ENCODE peak calls at places on chromosomes 16 and 17, in ten cellular contexts. I, J, X, O, A, G, W, D, K and S are unnamed samples.
A peak's percentile ranks its signal among the peaks of the same experiment; 100 is the strongest.

GRCh38 chr16:81632392-81633146 is 146.5 kb upstream of the PLCG2 start:
- DNase-seq in G (peak; percentile 94), W (peak; percentile 78), D (peak; percentile 52), X (no peak), A (no peak), O (peak; percentile 82), K (peak; percentile 75), I (no peak), J (no peak), S (no peak)

GRCh38 chr17:51706098-51706497 is 445.8 kb downstream of the UTP18 start:
- DNase-seq in W (no peak), G (no peak), I (no peak), O (no peak), D (no peak), K (no peak), J (no peak), X (no peak), A (no peak), S (no peak)

GRCh38 chr17:32914181-32914580 is 13.8 kb upstream of the TMEM98 start:
- DNase-seq in I (no peak), X (no peak), W (no peak), O (no peak), J (no peak), G (no peak), A (no peak), D (no peak), K (no peak), S (no peak)

GRCh38 chr17:4721203-4722135 is 9.8 kb upstream of the MED11 start:
- DNase-seq in G (peak; percentile 80), W (no peak), X (no peak), J (no peak), I (peak; percentile 60), K (peak; percentile 82), D (peak; percentile 37), O (peak; percentile 28), A (no peak), S (no peak)

GRCh38 chr17:75250009-75250471 is 11.4 kb downstream of the GGA3 start:
- DNase-seq in G (peak; percentile 18), I (no peak), X (no peak), O (peak; percentile 70), K (no peak), D (peak; percentile 82), J (no peak), W (peak; percentile 56), A (no peak), S (no peak)

GRCh38 chr16:3007957-3008748 is 4.6 kb upstream of the CLDN9 start:
- DNase-seq in A (no peak), G (no peak), D (no peak), X (no peak), K (peak; percentile 93), O (no peak), I (no peak), W (peak; percentile 33), J (no peak), S (no peak)

GRCh38 chr16:46711106-46711769 is 21.8 kb downstream of the ORC6 start:
- DNase-seq in K (peak; percentile 39), O (no peak), W (no peak), G (no peak), A (no peak), I (no peak), D (no peak), X (no peak), J (peak; percentile 84), S (no peak)

GRCh38 chr17:3543453-3543852 is 14.2 kb downstream of the TRPV3 start:
- DNase-seq in A (no peak), G (no peak), X (no peak), D (no peak), W (no peak), K (no peak), J (no peak), I (no peak), O (no peak), S (no peak)

GRCh38 chr17:607341-608060 is 107.1 kb downstream of the VPS53 start:
- DNase-seq in K (no peak), I (no peak), G (peak; percentile 22), A (no peak), J (no peak), D (no peak), W (no peak), X (no peak), O (no peak), S (no peak)

GRCh38 chr16:15644306-15644961 is 1.5 kb upstream of the MARF1 start:
- DNase-seq in W (no peak), A (no peak), J (no peak), X (peak; percentile 55), D (no peak), O (no peak), K (no peak), G (no peak), I (peak; percentile 81), S (peak; percentile 67)

GRCh38 chr16:64983983-64984382 is 137.9 kb downstream of the CDH11 start:
- DNase-seq in K (peak; percentile 13), W (no peak), G (peak; percentile 89), I (no peak), O (peak; percentile 93), J (peak; percentile 32), A (peak; percentile 25), X (peak; percentile 57), D (peak; percentile 93), S (peak; percentile 83)

GRCh38 chr16:64167851-64168770 is 953.8 kb downstream of the CDH11 start:
- DNase-seq in K (no peak), J (no peak), D (no peak), W (no peak), I (no peak), X (no peak), O (no peak), A (no peak), G (no peak), S (no peak)

GRCh38 chr17:360141-360705 is 7.6 kb upstream of the RPH3AL start:
- DNase-seq in A (no peak), D (no peak), G (no peak), J (no peak), X (no peak), O (no peak), W (no peak), K (no peak), I (no peak), S (no peak)

GRCh38 chr16:47463771-47464624 is 2.9 kb downstream of the PHKB start:
- DNase-seq in X (no peak), I (no peak), A (no peak), O (no peak), K (no peak), J (no peak), D (no peak), G (no peak), W (no peak), S (no peak)

DNA sequence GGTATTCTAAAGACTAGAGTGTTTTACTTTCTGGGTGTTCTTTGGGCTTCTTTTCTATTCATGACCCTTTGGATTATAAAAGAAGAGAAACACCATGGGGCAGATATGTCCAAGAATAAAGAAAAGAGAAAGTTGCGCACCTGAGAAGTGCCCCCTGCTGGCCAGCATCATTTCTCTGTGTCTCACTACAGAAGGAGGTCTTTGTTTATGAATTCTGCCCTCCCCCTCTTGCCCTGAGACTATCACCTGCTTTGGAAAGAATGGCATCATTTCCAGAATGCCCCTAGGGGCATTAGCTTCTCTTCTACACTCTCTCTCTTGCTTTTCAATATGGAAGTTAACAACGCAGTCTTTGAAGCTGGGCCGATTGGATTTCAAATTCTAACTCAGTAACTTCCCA is 45.0 kb downstream of the CDH13 start:
- DNase-seq in W (peak; percentile 32), A (no peak), I (no peak), J (no peak), G (no peak), X (no peak), D (peak; percentile 15), K (no peak), O (no peak), S (no peak)
- TF ChIP-seq CTCF in W (peak; percentile 29), A (no peak), I (no peak), J (peak; percentile 12), G (peak; percentile 24), X (peak; percentile 20), D (peak; percentile 38), K (no peak), O (peak; percentile 60), S (peak; percentile 42)

GRCh38 chr17:34980681-34981537 is 597 bp downstream of the LIG3 start:
- DNase-seq in A (peak; percentile 76), O (peak; percentile 89), J (peak; percentile 81), G (peak; percentile 80), X (peak; percentile 48), D (peak; percentile 86), W (peak; percentile 76), I (peak; percentile 76), K (peak; percentile 82), S (peak; percentile 42)

GRCh38 chr17:34981538-34982241 is 1.4 kb downstream of the LIG3 start:
- DNase-seq in J (no peak), K (no peak), I (no peak), G (peak; percentile 47), X (no peak), W (no peak), A (no peak), O (peak; percentile 33), D (peak; percentile 26), S (no peak)

GRCh38 chr17:34980353-34980680 is at the start of gene LIG3:
- DNase-seq in A (peak; percentile 94), G (peak; percentile 92), X (peak; percentile 66), J (peak; percentile 96), K (peak; percentile 95), W (peak; percentile 93), D (peak; percentile 94), I (peak; percentile 93), O (peak; percentile 96), S (peak; percentile 79)

GRCh38 chr17:34979650-34980352 is 511 bp upstream of the LIG3 start:
- DNase-seq in D (peak; percentile 28), J (no peak), I (no peak), G (peak; percentile 22), O (peak; percentile 28), X (no peak), K (no peak), A (no peak), W (no peak), S (no peak)

DNA sequence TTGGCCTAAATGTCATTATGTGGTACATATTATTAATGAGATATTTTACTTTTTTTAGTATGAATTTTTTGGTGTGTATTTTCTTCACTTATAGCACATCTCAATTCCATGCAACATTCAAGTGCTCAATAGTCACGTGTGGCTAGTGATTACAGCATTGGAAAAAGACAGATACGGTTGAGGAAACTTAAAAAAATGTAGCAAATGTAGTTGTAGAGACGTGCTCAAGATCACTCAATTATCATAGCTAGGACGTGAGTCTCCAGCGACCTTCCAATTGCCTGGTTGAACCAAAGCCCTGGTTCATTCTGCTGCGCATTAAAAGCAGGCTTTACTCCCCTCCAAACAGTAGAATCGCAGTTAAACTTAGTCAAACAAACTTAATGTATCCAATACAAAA is 1.2 kb upstream of the LIG3 start:
- DNase-seq in O (no peak), G (no peak), W (no peak), X (no peak), I (no peak), J (no peak), A (no peak), D (no peak), K (no peak), S (no peak)
- H3K4me3 ChIP-seq in O (no peak overlapping the region), G (no peak overlapping the region), W (no peak overlapping the region), X (no peak overlapping the region), I (no peak overlapping the region), J (no peak overlapping the region), A (no peak overlapping the region), D (no peak overlapping the region), K (no peak overlapping the region), S (peak overlapping the region; percentile 84)

GRCh38 chr17:61426482-61427304 is 25.5 kb upstream of the TBX4 start:
- DNase-seq in A (no peak), O (peak; percentile 63), W (no peak), D (peak; percentile 53), K (no peak), X (no peak), G (peak; percentile 79), J (no peak), I (no peak), S (no peak)
- TF ChIP-seq CTCF in A (no peak), O (peak; percentile 28), W (no peak), D (no peak), K (no peak), X (no peak), G (no peak), J (no peak), I (no peak), S (no peak)

GRCh38 chr16:11580451-11581086 is 6.2 kb downstream of the LITAF start:
- DNase-seq in D (no peak), I (no peak), W (no peak), X (no peak), O (no peak), K (no peak), G (no peak), J (no peak), A (no peak), S (no peak)
- H3K4me3 ChIP-seq in D (no peak overlapping the region), I (no peak overlapping the region), W (no peak overlapping the region), X (no peak overlapping the region), O (no peak overlapping the region), K (no peak overlapping the region), G (no peak overlapping the region), J (no peak overlapping the region), A (no peak overlapping the region), S (no peak overlapping the region)